ENCODE peak calls at places on chromosomes 13 and 19, in four cellular contexts. One of them, this sample, is unnamed.
A peak's percentile ranks its signal among the peaks of the same experiment; 100 is the strongest.

GRCh38 chr13:107586216-107586615 is 629.1 kb downstream of the LIG4 start:
- DNase-seq in GM23338: no peak
- DNase-seq in OCI-LY7: no peak
- DNase-seq in SK-N-SH: no peak
- DNase-seq in this sample: no peak

GRCh38 chr13:114263590-114263989 is 17.8 kb upstream of the UPF3A start:
- DNase-seq in SK-N-SH: no peak
- DNase-seq in OCI-LY7: peak; percentile 48
- DNase-seq in GM23338: no peak
- DNase-seq in this sample: no peak

GRCh38 chr19:19595171-19595701 is 23.3 kb downstream of the PBX4 start:
- DNase-seq in GM23338: no peak
- DNase-seq in SK-N-SH: peak; percentile 72
- DNase-seq in OCI-LY7: no peak
- DNase-seq in this sample: peak; percentile 87

GRCh38 chr13:113378825-113379224 is 14.9 kb upstream of the GRTP1 start:
- DNase-seq in GM23338: no peak
- DNase-seq in OCI-LY7: no peak
- DNase-seq in SK-N-SH: no peak
- DNase-seq in this sample: peak; percentile 9

GRCh38 chr13:36418022-36418805 is 14.1 kb upstream of the CCNA1 start:
- DNase-seq in SK-N-SH: no peak
- DNase-seq in OCI-LY7: no peak
- DNase-seq in GM23338: peak; percentile 9
- DNase-seq in this sample: no peak

GRCh38 chr19:53308339-53308811 is 25.2 kb upstream of the ZNF845 start:
- DNase-seq in OCI-LY7: no peak
- DNase-seq in SK-N-SH: peak; percentile 85
- DNase-seq in GM23338: peak; percentile 96
- DNase-seq in this sample: peak; percentile 69

GRCh38 chr19:39224910-39225309 is 19.9 kb downstream of the IFNL3 start:
- DNase-seq in OCI-LY7: peak; percentile 9
- DNase-seq in GM23338: peak; percentile 65
- DNase-seq in SK-N-SH: no peak
- DNase-seq in this sample: no peak

GRCh38 chr19:45767410-45767880 is 1.6 kb downstream of the SIX5 start:
- DNase-seq in OCI-LY7: no peak
- DNase-seq in GM23338: peak; percentile 79
- DNase-seq in SK-N-SH: no peak
- DNase-seq in this sample: peak; percentile 99

GRCh38 chr13:113669231-113669870 is 2.3 kb downstream of the GRK1 start:
- DNase-seq in GM23338: no peak
- DNase-seq in SK-N-SH: no peak
- DNase-seq in OCI-LY7: no peak
- DNase-seq in this sample: peak; percentile 78

GRCh38 chr13:75762066-75762937 is 126.2 kb downstream of the LMO7 start:
- DNase-seq in OCI-LY7: no peak
- DNase-seq in GM23338: no peak
- DNase-seq in SK-N-SH: no peak
- DNase-seq in this sample: no peak

GRCh38 chr19:29381353-29382203 is 144.2 kb upstream of the VSTM2B start:
- DNase-seq in SK-N-SH: no peak
- DNase-seq in GM23338: no peak
- DNase-seq in OCI-LY7: no peak
- DNase-seq in this sample: no peak

GRCh38 chr13:25171517-25172302 is at the start of gene AMER2:
- DNase-seq in OCI-LY7: no peak
- DNase-seq in GM23338: peak; percentile 37
- DNase-seq in SK-N-SH: peak; percentile 75
- DNase-seq in this sample: peak; percentile 65

GRCh38 chr13:33524086-33524485 is 238.5 kb upstream of the STARD13 start:
- DNase-seq in GM23338: no peak
- DNase-seq in SK-N-SH: no peak
- DNase-seq in OCI-LY7: no peak
- DNase-seq in this sample: peak; percentile 45

GRCh38 chr13:31882794-31883193 is 143.5 kb downstream of the RXFP2 start:
- DNase-seq in SK-N-SH: no peak
- DNase-seq in GM23338: no peak
- DNase-seq in OCI-LY7: no peak
- DNase-seq in this sample: no peak

GRCh38 chr13:20902438-20903163 is at the start of gene XPO4:
- DNase-seq in OCI-LY7: peak; percentile 86
- DNase-seq in SK-N-SH: peak; percentile 94
- DNase-seq in GM23338: peak; percentile 89
- DNase-seq in this sample: peak; percentile 99

GRCh38 chr13:79673310-79673992 is 192.5 kb downstream of the NDFIP2 start:
- DNase-seq in OCI-LY7: no peak
- DNase-seq in SK-N-SH: no peak
- DNase-seq in GM23338: no peak
- DNase-seq in this sample: no peak

GRCh38 chr19:41327499-41328156 is 17.7 kb downstream of the CCDC97 start:
- DNase-seq in SK-N-SH: peak; percentile 44
- DNase-seq in GM23338: peak; percentile 67
- DNase-seq in OCI-LY7: peak; percentile 80
- DNase-seq in this sample: peak; percentile 98

DNA sequence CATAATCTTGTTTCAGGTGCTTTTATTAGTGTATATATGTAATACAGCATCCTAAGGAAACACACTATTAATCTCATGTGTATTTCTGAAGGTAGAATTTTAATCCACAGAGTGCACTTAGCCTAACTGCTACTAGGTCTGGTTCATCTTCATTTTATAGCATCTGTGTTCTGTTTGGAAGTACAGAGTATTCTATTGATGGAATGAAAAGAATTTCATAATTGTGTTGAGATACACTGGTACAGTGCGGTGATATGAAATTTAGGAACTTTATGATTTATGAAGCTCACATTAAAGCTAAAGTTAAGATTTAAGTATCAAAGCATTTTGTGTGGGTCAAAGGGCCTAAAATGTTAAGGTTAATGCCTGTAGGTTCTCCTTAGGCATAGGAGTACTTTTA is 6.0 kb downstream of the PCDH17 start:
- DNase-seq in GM23338: no peak
- DNase-seq in SK-N-SH: no peak
- DNase-seq in OCI-LY7: no peak
- DNase-seq in this sample: no peak
- H3K4me3 ChIP-seq in GM23338: no peak overlapping the region
- H3K4me3 ChIP-seq in SK-N-SH: no peak overlapping the region
- H3K4me3 ChIP-seq in OCI-LY7: no peak overlapping the region
- H3K4me3 ChIP-seq in this sample: no peak overlapping the region

GRCh38 chr13:26695360-26695705 is 65.3 kb downstream of the GPR12 start:
- DNase-seq in OCI-LY7: no peak
- DNase-seq in SK-N-SH: no peak
- DNase-seq in GM23338: no peak
- DNase-seq in this sample: no peak

GRCh38 chr13:26695891-26696311 is 64.7 kb downstream of the GPR12 start:
- DNase-seq in GM23338: no peak
- DNase-seq in OCI-LY7: no peak
- DNase-seq in SK-N-SH: no peak
- DNase-seq in this sample: no peak

GRCh38 chr13:26699197-26699490 is 61.4 kb downstream of the GPR12 start:
- DNase-seq in GM23338: no peak
- DNase-seq in OCI-LY7: no peak
- DNase-seq in SK-N-SH: no peak
- DNase-seq in this sample: no peak

GRCh38 chr13:26697069-26697955 is 63.3 kb downstream of the GPR12 start:
- DNase-seq in GM23338: no peak
- DNase-seq in OCI-LY7: no peak
- DNase-seq in SK-N-SH: no peak
- DNase-seq in this sample: no peak

GRCh38 chr13:26698392-26699196 is 62.0 kb downstream of the GPR12 start:
- DNase-seq in SK-N-SH: peak; percentile 87
- DNase-seq in OCI-LY7: peak; percentile 73
- DNase-seq in GM23338: peak; percentile 86
- DNase-seq in this sample: peak; percentile 95
- H2AFZ ChIP-seq in SK-N-SH: peak overlapping the region; percentile 69
- H2AFZ ChIP-seq in OCI-LY7: no peak overlapping the region
- H2AFZ ChIP-seq in GM23338: peak overlapping the region; percentile 93
- H2AFZ ChIP-seq in this sample: peak overlapping the region; percentile 81

DNA sequence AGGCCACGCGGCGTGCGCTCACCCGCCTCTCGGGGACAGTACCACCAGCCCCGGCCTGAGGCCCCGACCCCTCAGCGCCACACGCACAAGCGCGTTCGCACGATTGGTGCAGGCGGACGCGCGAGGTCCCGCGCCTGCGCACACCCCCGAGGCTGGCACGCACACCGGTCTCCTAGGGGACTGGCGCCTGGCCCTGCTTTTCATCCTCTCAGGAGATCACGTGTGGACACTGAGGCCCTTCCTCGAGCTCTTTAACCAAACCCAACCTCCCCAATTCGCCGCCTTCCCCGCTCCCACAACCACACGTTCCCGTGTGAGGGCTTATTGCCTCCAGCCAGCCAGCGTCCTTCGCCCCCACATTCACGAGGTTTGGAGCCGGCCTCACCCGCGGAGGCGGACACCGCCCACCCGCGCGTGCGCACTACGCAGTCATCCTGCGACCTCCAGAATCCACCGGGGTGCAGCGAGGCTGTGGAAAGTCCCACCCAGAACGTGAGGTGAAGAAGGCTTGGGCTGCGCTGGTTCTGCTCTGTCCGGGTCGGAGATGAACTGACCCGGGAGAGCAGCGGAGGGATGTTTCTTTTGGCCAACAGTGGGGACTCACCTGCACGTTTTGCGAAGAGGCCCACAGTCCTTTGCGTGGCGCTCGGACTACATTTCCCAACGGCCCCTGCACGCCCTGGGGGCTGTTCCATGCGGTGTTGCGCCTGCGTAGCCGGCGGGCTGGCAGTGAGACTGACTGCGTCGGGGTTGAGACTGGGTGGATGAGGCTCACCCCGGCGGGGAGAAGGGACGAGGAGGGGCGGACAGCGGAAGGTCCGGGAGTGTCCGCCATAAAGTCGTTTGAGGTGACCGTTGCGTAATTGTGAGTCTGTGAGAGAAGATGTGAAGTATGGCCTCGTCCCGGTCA is 539 bp upstream of the ZNF667 start:
- DNase-seq in OCI-LY7: no peak
- DNase-seq in SK-N-SH: peak; percentile 98
- DNase-seq in GM23338: peak; percentile 87
- DNase-seq in this sample: peak; percentile 97
- H3K4me3 ChIP-seq in OCI-LY7: no peak overlapping the region
- H3K4me3 ChIP-seq in SK-N-SH: peak overlapping the region; percentile 98
- H3K4me3 ChIP-seq in GM23338: peak overlapping the region; percentile 83
- H3K4me3 ChIP-seq in this sample: peak overlapping the region; percentile 96

DNA sequence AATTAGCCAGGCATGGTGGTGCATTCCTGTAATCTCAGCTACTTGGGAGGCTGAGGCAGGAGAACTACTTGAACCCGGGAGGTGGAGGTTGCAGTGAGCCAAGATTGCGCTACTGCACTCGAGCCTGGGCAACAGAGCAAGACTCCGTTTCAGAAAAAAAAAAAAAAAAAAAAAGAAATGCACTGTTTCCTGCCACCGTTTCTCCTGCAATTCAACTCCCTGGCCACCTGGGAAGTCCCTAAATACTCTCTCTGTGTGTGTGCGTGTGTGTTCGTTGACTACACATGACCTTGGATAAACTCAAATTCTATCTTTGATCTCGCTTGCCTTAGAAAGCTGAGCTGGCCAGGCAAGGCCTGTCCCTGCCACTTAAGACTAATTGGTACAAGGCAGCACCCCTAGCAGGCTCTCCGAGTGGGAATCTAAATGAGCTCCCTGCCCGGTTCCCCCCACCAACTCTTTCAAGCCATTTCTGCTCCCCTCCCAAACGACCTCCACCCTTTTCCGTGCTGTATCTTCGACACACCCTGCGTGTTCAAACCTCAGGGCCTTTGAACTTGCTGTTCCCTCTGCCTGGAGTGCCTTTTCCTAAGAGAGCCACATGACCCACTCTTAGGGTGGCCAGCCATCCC is 5.2 kb upstream of the BCAT2 start:
- DNase-seq in GM23338: peak; percentile 63
- DNase-seq in SK-N-SH: peak; percentile 36
- DNase-seq in OCI-LY7: peak; percentile 55
- DNase-seq in this sample: no peak
- H2AFZ ChIP-seq in GM23338: no peak overlapping the region
- H2AFZ ChIP-seq in SK-N-SH: no peak overlapping the region
- H2AFZ ChIP-seq in OCI-LY7: no peak overlapping the region
- H2AFZ ChIP-seq in this sample: no peak overlapping the region

GRCh38 chr19:12940897-12941296 is 2.5 kb downstream of the CALR start:
- DNase-seq in OCI-LY7: no peak
- DNase-seq in SK-N-SH: no peak
- DNase-seq in GM23338: no peak
- DNase-seq in this sample: peak; percentile 3
- H3K4me3 ChIP-seq in OCI-LY7: peak overlapping the region; percentile 98
- H3K4me3 ChIP-seq in SK-N-SH: peak overlapping the region; percentile 89
- H3K4me3 ChIP-seq in GM23338: peak overlapping the region; percentile 99
- H3K4me3 ChIP-seq in this sample: peak overlapping the region; percentile 100